ENCODE peak calls at places on chromosomes 5 and 9, in four cellular contexts. S is NCI-H1105 treated with DMSO at 0.1 percent for 48 hours, J is epithelial cell of esophagus, Q is GM04504. D is an unnamed sample.

GRCh38 chr9:95012035-95012708 is 285.7 kb downstream of the AOPEP start:
- DNase-seq in S (no peak), J (no peak), Q (no peak), D (no peak)

GRCh38 chr9:91117959-91118651 is 243.6 kb downstream of the AUH start:
- DNase-seq in S (peak; percentile 61), J (no peak), Q (no peak), D (no peak)

GRCh38 chr5:42074353-42074752 is 149.3 kb downstream of the FBXO4 start:
- DNase-seq in S (no peak), J (no peak), Q (no peak), D (no peak)

GRCh38 chr5:65771266-65771665 is 49.3 kb downstream of the NLN start:
- DNase-seq in S (no peak), J (no peak), Q (no peak), D (no peak)

GRCh38 chr9:131277673-131278420 is 1.5 kb upstream of the FAM78A start:
- DNase-seq in S (peak; percentile 76), J (peak; percentile 78), Q (no peak), D (peak; percentile 81)

GRCh38 chr5:41118177-41118576 is 47.0 kb upstream of the MROH2B start:
- DNase-seq in S (no peak), J (no peak), Q (no peak), D (no peak)

GRCh38 chr9:121483049-121483448 is 16.6 kb downstream of the GGTA1 start:
- DNase-seq in S (no peak), J (no peak), Q (no peak), D (peak; percentile 35)

GRCh38 chr9:120393386-120394057 is 186.4 kb downstream of the CDK5RAP2 start:
- DNase-seq in S (no peak), J (peak; percentile 72), Q (no peak), D (no peak)

GRCh38 chr5:77924081-77924480 is 147.9 kb upstream of the TBCA start:
- DNase-seq in S (no peak), J (peak; percentile 67), Q (no peak), D (no peak)

GRCh38 chr9:15837079-15837679 is 284.3 kb downstream of the CCDC171 start:
- DNase-seq in S (peak; percentile 78), J (peak; percentile 67), Q (peak; percentile 24), D (peak; percentile 44)

GRCh38 chr5:78076351-78076750 is 218.1 kb downstream of the AP3B1 start:
- DNase-seq in S (no peak), J (no peak), Q (no peak), D (no peak)

GRCh38 chr9:89400398-89401116 is 82.3 kb downstream of the SECISBP2 start:
- DNase-seq in S (no peak), J (no peak), Q (no peak), D (no peak)

GRCh38 chr5:133685402-133686018 is 73.2 kb upstream of the FSTL4 start:
- DNase-seq in S (no peak), J (no peak), Q (no peak), D (peak; percentile 44)

D was measured in MG63.